ENCODE peak calls at places on chromosomes 4 and X, in six cellular contexts. R, L, C, I, Y and F are unnamed samples.

GRCh38 chr4:52091811-52092210 is 40.7 kb downstream of the SPATA18 start:
- DNase-seq in R (peak; percentile 26), L (no peak), C (no peak), I (no peak), Y (peak; percentile 59), F (no peak)

GRCh38 chr4:90127223-90127705 is at the start of gene CCSER1:
- DNase-seq in R (peak; percentile 20), L (peak; percentile 95), C (no peak), I (peak; percentile 66), Y (peak; percentile 44), F (peak; percentile 54)

GRCh38 chr4:98586634-98587354 is 71.6 kb downstream of the TSPAN5 start:
- DNase-seq in R (no peak), L (peak; percentile 64), C (no peak), I (no peak), Y (no peak), F (no peak)

GRCh38 chr4:159105761-159106243 is 2.9 kb downstream of the RAPGEF2 start:
- DNase-seq in R (peak; percentile 67), L (no peak), C (no peak), I (peak; percentile 96), Y (peak; percentile 61), F (no peak)

GRCh38 chr4:82891728-82892466 is 944 bp upstream of the SEC31A start:
- DNase-seq in R (peak; percentile 54), L (no peak), C (no peak), I (no peak), Y (no peak), F (no peak)

GRCh38 chrX:137547291-137547690 is 18.6 kb upstream of the ZIC3 start:
- DNase-seq in R (no peak), L (no peak), C (no peak), I (no peak), Y (no peak), F (no peak)

GRCh38 chr4:77454858-77455257 is 150.8 kb upstream of the CXCL13 start:
- DNase-seq in R (no peak), L (no peak), C (no peak), I (peak; percentile 13), Y (no peak), F (no peak)

GRCh38 chrX:40096395-40097091 is 1.2 kb downstream of the BCOR start:
- DNase-seq in R (peak; percentile 64), L (peak; percentile 89), C (no peak), I (peak; percentile 54), Y (peak; percentile 39), F (no peak)

GRCh38 chr4:176794151-176794550 is 1.4 kb upstream of the VEGFC start:
- DNase-seq in R (peak; percentile 93), L (no peak), C (no peak), I (peak; percentile 92), Y (peak; percentile 96), F (peak; percentile 91)

GRCh38 chr4:89913623-89914022 is 19.0 kb downstream of the MMRN1 start:
- DNase-seq in R (no peak), L (no peak), C (no peak), I (no peak), Y (no peak), F (no peak)

GRCh38 chrX:111641969-111642368 is 39.0 kb upstream of the ALG13 start:
- DNase-seq in R (no peak), L (no peak), C (no peak), I (no peak), Y (no peak), F (no peak)

GRCh38 chr4:152778656-152779512 is 646 bp downstream of the TIGD4 start:
- DNase-seq in R (peak; percentile 55), L (peak; percentile 77), C (no peak), I (peak; percentile 34), Y (peak; percentile 14), F (peak; percentile 32)

GRCh38 chrX:34880656-34881055 is 61.9 kb upstream of the FAM47B start:
- DNase-seq in R (peak; percentile 68), L (no peak), C (no peak), I (no peak), Y (peak; percentile 37), F (peak; percentile 81)

GRCh38 chr4:143302526-143302925 is 34.1 kb upstream of the GAB1 start:
- DNase-seq in R (peak; percentile 53), L (no peak), C (no peak), I (peak; percentile 8), Y (peak; percentile 66), F (no peak)

GRCh38 chr4:114606240-114606639 is 7.6 kb downstream of the UGT8 start:
- DNase-seq in R (no peak), L (no peak), C (no peak), I (no peak), Y (no peak), F (peak; percentile 20)

GRCh38 chr4:164731827-164732474 is 22.0 kb upstream of the SMIM31 start:
- DNase-seq in R (peak; percentile 57), L (no peak), C (peak; percentile 9), I (peak; percentile 46), Y (peak; percentile 52), F (no peak)

GRCh38 chr4:57191523-57192034 is 81.4 kb upstream of the IGFBP7 start:
- DNase-seq in R (no peak), L (no peak), C (peak; percentile 52), I (peak; percentile 37), Y (peak; percentile 3), F (peak; percentile 13)

GRCh38 chr4:133596459-133596858 is 447.4 kb downstream of the PCDH10 start:
- DNase-seq in R (no peak), L (no peak), C (no peak), I (no peak), Y (no peak), F (no peak)

GRCh38 chrX:110251961-110252360 is 65.9 kb downstream of the AMMECR1 start:
- DNase-seq in R (no peak), L (no peak), C (no peak), I (no peak), Y (no peak), F (no peak)

GRCh38 chr4:94766856-94767255 is 9.1 kb downstream of the BMPR1B start:
- DNase-seq in R (peak; percentile 80), L (no peak), C (no peak), I (no peak), Y (no peak), F (peak; percentile 38)

GRCh38 chr4:81498046-81498445 is 26.3 kb upstream of the RASGEF1B start:
- DNase-seq in R (no peak), L (no peak), C (no peak), I (no peak), Y (no peak), F (no peak)

GRCh38 chr4:40842318-40842717 is 92.6 kb downstream of the NSUN7 start:
- DNase-seq in R (no peak), L (no peak), C (no peak), I (no peak), Y (peak; percentile 42), F (no peak)

GRCh38 chr4:40840985-40841571 is 91.3 kb downstream of the NSUN7 start:
- DNase-seq in R (peak; percentile 76), L (peak; percentile 90), C (peak; percentile 88), I (peak; percentile 83), Y (peak; percentile 71), F (peak; percentile 82)

GRCh38 chr4:40842725-40843401 is 93.1 kb downstream of the NSUN7 start:
- DNase-seq in R (no peak), L (no peak), C (no peak), I (no peak), Y (no peak), F (no peak)

GRCh38 chr4:40838742-40839141 is 89.0 kb downstream of the NSUN7 start:
- DNase-seq in R (peak; percentile 16), L (no peak), C (no peak), I (no peak), Y (no peak), F (no peak)

DNA sequence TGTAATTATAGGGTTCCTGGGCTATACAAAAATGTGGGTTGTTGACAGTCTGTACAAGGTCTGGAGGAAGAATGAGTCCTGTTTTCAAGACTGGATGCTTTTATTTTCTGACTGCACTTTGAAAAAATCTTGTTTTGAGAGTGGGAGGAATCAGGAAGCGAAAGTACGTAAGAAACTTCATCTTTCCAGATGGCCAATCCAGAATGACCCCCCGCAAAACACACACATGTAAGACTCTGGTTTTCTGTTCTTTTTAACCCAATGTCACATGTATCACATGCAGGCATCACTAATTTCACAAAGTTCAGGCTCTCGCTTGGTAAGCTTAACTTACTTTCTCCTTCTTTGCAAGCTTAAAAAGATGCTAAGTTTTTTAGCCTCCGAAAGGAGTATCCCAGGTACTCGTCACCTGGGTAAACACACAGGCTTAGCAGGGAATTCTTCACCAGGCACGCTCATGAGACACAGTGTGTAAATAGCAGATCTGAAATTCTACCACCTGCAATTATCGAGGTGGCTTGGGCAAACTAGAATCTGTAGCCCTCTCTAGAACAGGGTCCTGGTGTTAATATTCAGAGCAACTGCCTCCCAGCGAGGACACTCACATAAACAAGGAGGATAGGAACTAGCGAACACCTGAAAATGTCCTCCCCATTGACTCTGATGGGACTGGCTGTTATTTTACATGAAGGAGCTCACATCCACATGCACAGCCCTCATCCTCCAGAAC is 90.7 kb downstream of the NSUN7 start:
- DNase-seq in R (no peak), L (no peak), C (no peak), I (no peak), Y (no peak), F (no peak)
- H3K4me1 ChIP-seq in R (peaks cover 3% of the 10 kb centered on the region), L (no peaks in the 10 kb centered on the region), C (peaks cover 5% of the 10 kb centered on the region), I (peaks cover 4% of the 10 kb centered on the region), Y (no peaks in the 10 kb centered on the region), F (no peaks in the 10 kb centered on the region)

GRCh38 chrX:44913656-44914531 is 40.9 kb downstream of the KDM6A start:
- DNase-seq in R (no peak), L (no peak), C (no peak), I (no peak), Y (no peak), F (peak; percentile 57)
- H3K4me1 ChIP-seq in R (peaks cover 17% of the 10 kb centered on the region), L (peaks cover 25% of the 10 kb centered on the region), C (no peaks in the 10 kb centered on the region), I (peaks cover 13% of the 10 kb centered on the region), Y (peaks cover 4% of the 10 kb centered on the region), F (peaks cover 8% of the 10 kb centered on the region)

GRCh38 chr4:139887962-139888735 is 222.5 kb downstream of the MGST2 start:
- DNase-seq in R (no peak), L (no peak), C (no peak), I (no peak), Y (no peak), F (peak; percentile 97)

GRCh38 chr4:139889194-139889762 is 223.7 kb downstream of the MGST2 start:
- DNase-seq in R (no peak), L (no peak), C (no peak), I (no peak), Y (no peak), F (peak; percentile 91)

GRCh38 chr4:139889901-139890300 is 224.3 kb downstream of the MGST2 start:
- DNase-seq in R (no peak), L (no peak), C (no peak), I (no peak), Y (no peak), F (no peak)

GRCh38 chr4:139886798-139887197 is 221.2 kb downstream of the MGST2 start:
- DNase-seq in R (no peak), L (no peak), C (no peak), I (no peak), Y (no peak), F (no peak)

DNA sequence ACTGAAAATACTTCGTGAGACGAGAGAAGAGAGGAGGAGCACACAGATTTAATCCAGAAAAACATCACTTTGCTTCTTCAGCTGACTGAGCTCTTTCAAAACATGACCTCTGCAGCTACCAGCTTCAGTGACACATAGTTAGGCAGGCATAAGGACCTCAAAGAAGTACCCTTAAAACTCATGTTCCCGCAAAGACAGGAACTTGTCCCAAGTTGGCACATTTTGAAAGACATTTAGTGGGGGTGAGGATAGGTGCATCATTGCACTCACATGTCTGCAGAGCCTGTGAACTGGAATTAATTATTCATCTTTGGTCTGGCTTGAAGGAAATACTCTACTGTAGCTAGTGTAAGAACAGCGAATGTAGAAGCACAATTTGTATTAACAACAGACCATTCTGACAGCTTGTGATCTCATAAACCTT is 221.8 kb downstream of the MGST2 start:
- DNase-seq in R (peak; percentile 34), L (no peak), C (no peak), I (no peak), Y (peak; percentile 49), F (no peak)
- H3K4me1 ChIP-seq in R (peaks cover 23% of the 10 kb centered on the region), L (no peaks in the 10 kb centered on the region), C (peaks cover 5% of the 10 kb centered on the region), I (peaks cover 14% of the 10 kb centered on the region), Y (peaks cover 5% of the 10 kb centered on the region), F (peaks cover 29% of the 10 kb centered on the region)

GRCh38 chrX:136182394-136182793 is 35.1 kb downstream of the FHL1 start:
- DNase-seq in R (no peak), L (no peak), C (no peak), I (no peak), Y (peak; percentile 78), F (no peak)
- H3K4me1 ChIP-seq in R (peaks cover 31% of the 10 kb centered on the region), L (no peaks in the 10 kb centered on the region), C (no peaks in the 10 kb centered on the region), I (peaks cover 17% of the 10 kb centered on the region), Y (peaks cover 3% of the 10 kb centered on the region), F (no peaks in the 10 kb centered on the region)